ENCODE peak calls at places on chromosome X, in nine cellular contexts. Y is OCI-LY7, O is neural progenitor cell, G is GM23248, N is PC-3, W is GM23338, A is MM.1S, R is HCT116, C is SK-N-SH. I is an unnamed sample. For H4K20me1, the result is how much of the 10 kb centered on the place peaks cover.

GRCh38 chrX:30151964-30152363 is 63.4 kb upstream of the MAGEB2 start:
- DNase-seq in Y (no peak), O (no peak), G (no peak), N (no peak), W (no peak), A (no peak), R (no peak), C (no peak), I (no peak)

GRCh38 chrX:29941292-29941691 is 274.1 kb upstream of the MAGEB2 start:
- DNase-seq in Y (no peak), O (no peak), G (no peak), N (no peak), W (no peak), A (no peak), R (no peak), C (no peak), I (peak)

GRCh38 chrX:153703036-153703370 is 15.3 kb downstream of the SLC6A8 start:
- DNase-seq in Y (no peak), O (no peak), G (no peak), N (peak), W (no peak), A (no peak), R (no peak), C (no peak), I (no peak)

GRCh38 chrX:113935516-113935915 is 648.4 kb upstream of the HTR2C start:
- DNase-seq in Y (no peak), O (no peak), G (no peak), N (no peak), W (no peak), A (no peak), R (no peak), C (no peak), I (no peak)

GRCh38 chrX:10725071-10725470 is 104.7 kb upstream of the MID1 start:
- DNase-seq in Y (no peak), O (peak), G (no peak), N (peak), W (peak), A (no peak), R (no peak), C (peak), I (no peak)

GRCh38 chrX:1444896-1445480 is 7.7 kb downstream of the ASMTL start:
- DNase-seq in Y (no peak), O (no peak), G (no peak), N (no peak), W (no peak), A (no peak), R (no peak), C (no peak), I (no peak)

GRCh38 chrX:63561425-63561824 is 210.3 kb upstream of the SPIN4 start:
- DNase-seq in Y (no peak), O (no peak), G (peak), N (peak), W (no peak), A (peak), R (no peak), C (no peak), I (no peak)

GRCh38 chrX:39836802-39837420 is 260.8 kb downstream of the BCOR start:
- DNase-seq in Y (no peak), O (no peak), G (no peak), N (no peak), W (no peak), A (no peak), R (no peak), C (no peak), I (no peak)

GRCh38 chrX:94524867-94525266 is 850.9 kb downstream of the FAM133A start:
- DNase-seq in Y (no peak), O (no peak), G (no peak), N (no peak), W (peak), A (peak), R (no peak), C (peak), I (no peak)

GRCh38 chrX:44261286-44261685 is 82.2 kb downstream of the EFHC2 start:
- DNase-seq in Y (no peak), O (no peak), G (no peak), N (no peak), W (no peak), A (no peak), R (no peak), C (no peak), I (no peak)

GRCh38 chrX:111151764-111152163 is 55.8 kb downstream of the PAK3 start:
- DNase-seq in Y (no peak), O (no peak), G (no peak), N (peak), W (no peak), A (no peak), R (no peak), C (no peak), I (no peak)

GRCh38 chrX:142186103-142186502 is 19.0 kb downstream of the MAGEC2 start:
- DNase-seq in Y (no peak), O (no peak), G (no peak), N (peak), W (no peak), A (no peak), R (no peak), C (no peak), I (no peak)

GRCh38 chrX:108018659-108019381 is 26.0 kb upstream of the VSIG1 start:
- DNase-seq in Y (no peak), O (no peak), G (no peak), N (peak), W (no peak), A (peak), R (no peak), C (no peak), I (no peak)

GRCh38 chrX:74242050-74242449 is 61.9 kb upstream of the ZCCHC13 start:
- DNase-seq in Y (no peak), O (no peak), G (peak), N (peak), W (no peak), A (no peak), R (no peak), C (no peak), I (no peak)

GRCh38 chrX:125436855-125437254 is 117.2 kb downstream of the TEX13C start:
- DNase-seq in Y (peak), O (peak), G (peak), N (peak), W (peak), A (peak), R (no peak), C (no peak), I (peak)

GRCh38 chrX:65601126-65601525 is 66.3 kb upstream of the MSN start:
- DNase-seq in Y (no peak), O (no peak), G (no peak), N (no peak), W (no peak), A (no peak), R (no peak), C (no peak), I (no peak)

GRCh38 chrX:22165732-22166457 is 106.8 kb upstream of the CBLL2 start:
- DNase-seq in Y (no peak), O (no peak), G (peak), N (peak), W (no peak), A (no peak), R (no peak), C (no peak), I (no peak)

GRCh38 chrX:83446355-83446754 is 61.7 kb upstream of the POU3F4 start:
- DNase-seq in Y (no peak), O (no peak), G (no peak), N (no peak), W (no peak), A (no peak), R (no peak), C (no peak), I (no peak)

GRCh38 chrX:34849371-34849770 is 93.2 kb upstream of the FAM47B start:
- DNase-seq in Y (no peak), O (no peak), G (peak), N (peak), W (no peak), A (no peak), R (no peak), C (no peak), I (no peak)

GRCh38 chrX:148316446-148316845 is 184.0 kb upstream of the AFF2 start:
- DNase-seq in Y (no peak), O (no peak), G (no peak), N (no peak), W (no peak), A (no peak), R (no peak), C (no peak), I (no peak)

GRCh38 chrX:20514358-20514757 is 247.6 kb upstream of the RPS6KA3 start:
- DNase-seq in Y (no peak), O (no peak), G (peak), N (peak), W (no peak), A (no peak), R (peak), C (no peak), I (no peak)

GRCh38 chrX:103585421-103586313 is at the start of gene TCEAL4:
- DNase-seq in Y (peak), O (peak), G (peak), N (peak), W (peak), A (peak), R (no peak), C (peak), I (peak)

GRCh38 chrX:153723351-153724251 is 586 bp downstream of the BCAP31 start:
- DNase-seq in Y (peak), O (peak), G (peak), N (peak), W (peak), A (peak), R (no peak), C (peak), I (peak)

GRCh38 chrX:109537324-109537665 is 651 bp downstream of the NXT2 start:
- DNase-seq in Y (no peak), O (no peak), G (peak), N (peak), W (peak), A (peak), R (no peak), C (no peak), I (peak)

GRCh38 chrX:72069380-72070160 is 62.1 kb downstream of the RTL5 start:
- DNase-seq in Y (no peak), O (no peak), G (no peak), N (no peak), W (no peak), A (no peak), R (no peak), C (no peak), I (no peak)

GRCh38 chrX:119853449-119853848 is 686 bp upstream of the UPF3B start:
- DNase-seq in Y (no peak), O (peak), G (peak), N (no peak), W (peak), A (no peak), R (no peak), C (no peak), I (no peak)

GRCh38 chrX:29042341-29042740 is 455.1 kb downstream of the IL1RAPL1 start:
- DNase-seq in Y (no peak), O (no peak), G (no peak), N (no peak), W (no peak), A (no peak), R (no peak), C (no peak), I (no peak)

GRCh38 chrX:150759568-150760416 is 66.6 kb downstream of the MTMR1 start:
- DNase-seq in Y (no peak), O (no peak), G (no peak), N (no peak), W (no peak), A (no peak), R (no peak), C (no peak), I (no peak)

GRCh38 chrX:73916931-73917657 is 354.1 kb downstream of the CHIC1 start:
- DNase-seq in Y (no peak), O (peak), G (peak), N (peak), W (peak), A (no peak), R (peak), C (no peak), I (peak)

GRCh38 chrX:100587846-100588245 is 3.1 kb downstream of the TNMD start:
- DNase-seq in Y (no peak), O (no peak), G (no peak), N (no peak), W (no peak), A (no peak), R (no peak), C (no peak), I (peak)

GRCh38 chrX:100625985-100626491 is 10.6 kb downstream of the TSPAN6 start:
- DNase-seq in Y (peak), O (no peak), G (no peak), N (no peak), W (no peak), A (peak), R (no peak), C (no peak), I (no peak)

GRCh38 chrX:149522914-149523313 is 17.8 kb upstream of the IDS start:
- DNase-seq in Y (no peak), O (no peak), G (no peak), N (no peak), W (no peak), A (no peak), R (no peak), C (no peak), I (peak)

GRCh38 chrX:149531599-149531998 is 9.2 kb upstream of the EOLA1 start:
- DNase-seq in Y (peak), O (no peak), G (no peak), N (no peak), W (no peak), A (no peak), R (no peak), C (no peak), I (no peak)

GRCh38 chrX:149528381-149528780 is 12.4 kb upstream of the EOLA1 start:
- DNase-seq in Y (no peak), O (no peak), G (no peak), N (no peak), W (no peak), A (no peak), R (no peak), C (no peak), I (no peak)

GRCh38 chrX:149527705-149528104 is 13.1 kb upstream of the EOLA1 start:
- DNase-seq in Y (peak), O (peak), G (peak), N (peak), W (peak), A (peak), R (no peak), C (peak), I (no peak)
- TF ChIP-seq EZH2phosphoT487 in Y (no peak), O (no peak), G (no peak), N (no peak), W (no peak), A (no peak), R (no peak), C (no peak), I (no peak)

DNA sequence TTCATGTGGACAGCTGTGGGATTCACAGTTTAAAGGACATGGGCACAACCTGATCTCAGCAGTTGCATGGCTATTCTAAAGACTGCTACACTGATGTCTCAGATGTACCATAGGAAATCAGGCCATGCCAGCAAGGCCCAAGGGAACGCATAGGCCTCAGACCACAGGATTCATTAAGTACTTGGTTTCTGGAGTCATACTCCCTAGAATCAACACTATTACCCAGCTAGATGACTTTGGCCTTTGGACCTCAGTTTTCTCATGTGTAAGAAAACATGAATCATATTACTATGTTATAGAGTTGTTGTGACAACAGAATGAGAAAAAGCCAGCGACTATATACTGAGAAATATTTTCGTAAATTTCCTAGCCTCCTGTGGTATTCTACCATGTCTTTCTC is 67.9 kb downstream of the NHS start:
- DNase-seq in Y (no peak), O (no peak), G (peak), N (peak), W (no peak), A (no peak), R (no peak), C (no peak), I (peak)
- H4K20me1 ChIP-seq in Y (under half), O (under half), G (under half), N (under half), W (under half), A (under half), R (under half), C (under half), I (under half)

GRCh38 chrX:41522071-41522470 is 74.9 kb downstream of the NYX start:
- DNase-seq in Y (no peak), O (no peak), G (no peak), N (no peak), W (no peak), A (no peak), R (no peak), C (no peak), I (no peak)

GRCh38 chrX:41516995-41517660 is 70.0 kb downstream of the NYX start:
- DNase-seq in Y (no peak), O (peak), G (no peak), N (no peak), W (peak), A (no peak), R (no peak), C (no peak), I (no peak)

GRCh38 chrX:41518841-41519220 is 71.7 kb downstream of the NYX start:
- DNase-seq in Y (no peak), O (no peak), G (no peak), N (no peak), W (no peak), A (no peak), R (no peak), C (peak), I (no peak)

GRCh38 chrX:41515376-41515775 is 68.2 kb downstream of the NYX start:
- DNase-seq in Y (no peak), O (no peak), G (no peak), N (no peak), W (peak), A (no peak), R (no peak), C (no peak), I (no peak)

DNA sequence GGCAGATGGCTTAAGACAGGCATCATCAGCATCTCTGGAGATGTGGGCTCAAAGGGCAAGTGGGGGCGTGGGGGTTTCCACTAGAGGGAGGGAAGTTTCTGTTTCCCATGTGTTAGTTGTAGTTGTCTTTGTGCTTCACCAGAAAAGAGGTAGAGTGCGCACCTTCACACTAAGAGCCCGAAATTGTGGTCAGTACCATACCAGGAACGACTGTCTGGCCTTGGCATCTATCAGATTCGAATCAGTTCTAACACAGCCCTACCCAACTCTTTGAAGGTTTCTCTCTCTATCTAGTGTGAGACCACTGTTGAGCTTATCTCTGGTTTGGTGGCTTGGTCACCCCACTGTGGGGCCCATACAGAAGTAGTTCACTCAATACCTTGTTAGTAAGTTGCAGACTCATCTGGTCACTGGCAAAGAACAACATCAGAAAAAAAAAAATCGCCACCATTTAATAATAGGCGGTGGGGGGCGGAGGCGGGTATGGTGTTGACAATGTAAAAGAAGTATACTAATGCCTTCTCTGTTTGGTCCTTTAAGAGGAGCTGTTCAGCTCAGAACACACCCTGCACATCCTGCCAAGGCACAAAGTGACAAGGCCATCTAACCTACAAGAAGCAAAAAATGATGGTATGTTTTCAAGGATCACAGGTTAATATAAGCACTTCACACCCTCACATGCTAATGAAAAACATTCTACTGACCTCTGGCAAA is 71.1 kb downstream of the NYX start:
- DNase-seq in Y (no peak), O (no peak), G (no peak), N (no peak), W (no peak), A (no peak), R (no peak), C (no peak), I (no peak)
- TF ChIP-seq EZH2phosphoT487 in Y (no peak), O (no peak), G (no peak), N (no peak), W (no peak), A (no peak), R (no peak), C (no peak), I (no peak)

GRCh38 chrX:8190341-8190830 is 19.3 kb upstream of the VCX2 start:
- DNase-seq in Y (no peak), O (no peak), G (no peak), N (no peak), W (no peak), A (no peak), R (no peak), C (no peak), I (no peak)

GRCh38 chrX:8189096-8189830 is 18.2 kb upstream of the VCX2 start:
- DNase-seq in Y (no peak), O (no peak), G (no peak), N (no peak), W (no peak), A (no peak), R (no peak), C (no peak), I (no peak)

GRCh38 chrX:8192276-8192675 is 21.2 kb upstream of the VCX2 start:
- DNase-seq in Y (no peak), O (no peak), G (no peak), N (no peak), W (no peak), A (no peak), R (no peak), C (no peak), I (no peak)

GRCh38 chrX:8191022-8191421 is 20.0 kb upstream of the VCX2 start:
- DNase-seq in Y (no peak), O (no peak), G (no peak), N (peak), W (no peak), A (no peak), R (no peak), C (no peak), I (peak)

GRCh38 chrX:8194216-8194615 is 23.1 kb upstream of the VCX2 start:
- DNase-seq in Y (no peak), O (no peak), G (no peak), N (peak), W (no peak), A (peak), R (no peak), C (no peak), I (no peak)
- H4K20me1 ChIP-seq in Y (under half), O (under half), G (under half), N (under half), W (under half), A (under half), R (under half), C (under half), I (under half)

DNA sequence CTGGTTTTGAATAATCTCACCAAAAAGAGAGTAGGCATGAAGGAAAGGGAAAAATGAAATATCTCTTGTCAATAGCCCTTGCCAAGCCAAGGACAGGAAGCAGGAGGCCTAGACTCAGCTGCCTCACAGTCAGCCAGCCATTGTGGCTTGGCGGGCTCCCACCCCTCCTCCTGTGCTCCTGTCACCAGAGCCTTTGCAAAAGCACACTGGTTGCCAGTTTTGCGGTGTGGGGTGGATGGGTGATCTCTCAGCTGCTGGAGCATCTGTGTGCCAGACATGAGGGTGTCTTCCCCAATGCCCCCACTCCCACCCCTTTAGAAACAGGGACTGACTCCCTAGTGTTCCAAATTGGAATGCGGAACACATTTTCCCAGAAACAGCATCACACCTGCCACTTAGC is 26.1 kb downstream of the ARHGEF6 start:
- DNase-seq in Y (no peak), O (peak), G (no peak), N (no peak), W (no peak), A (no peak), R (no peak), C (no peak), I (no peak)
- TF ChIP-seq EZH2phosphoT487 in Y (no peak), O (no peak), G (no peak), N (no peak), W (no peak), A (no peak), R (no peak), C (no peak), I (no peak)

GRCh38 chrX:41108684-41109205 is 23.5 kb downstream of the USP9X start:
- DNase-seq in Y (no peak), O (peak), G (no peak), N (no peak), W (peak), A (no peak), R (no peak), C (no peak), I (no peak)

GRCh38 chrX:41108007-41108683 is 22.9 kb downstream of the USP9X start:
- DNase-seq in Y (no peak), O (no peak), G (peak), N (no peak), W (no peak), A (no peak), R (no peak), C (no peak), I (no peak)

GRCh38 chrX:41100819-41101218 is 15.6 kb downstream of the USP9X start:
- DNase-seq in Y (no peak), O (no peak), G (no peak), N (no peak), W (no peak), A (no peak), R (no peak), C (no peak), I (no peak)

GRCh38 chrX:41100200-41100599 is 15.0 kb downstream of the USP9X start:
- DNase-seq in Y (no peak), O (no peak), G (no peak), N (no peak), W (no peak), A (no peak), R (no peak), C (no peak), I (no peak)

GRCh38 chrX:41105005-41105404 is 19.8 kb downstream of the USP9X start:
- DNase-seq in Y (no peak), O (no peak), G (no peak), N (no peak), W (no peak), A (no peak), R (no peak), C (no peak), I (no peak)
- H4K20me1 ChIP-seq in Y (under half), O (half or more), G (under half), N (under half), W (under half), A (under half), R (under half), C (half or more), I (half or more)